ENCODE peak calls at places on chromosomes 7 and 10, in six cellular contexts. U is H54, H is suprapubic skin, J is A549, C is body of pancreas, V is ovary. Z is an unnamed sample.

GRCh38 chr7:95897557-95898183 is 125.3 kb downstream of the DYNC1I1 start:
- DNase-seq in U (no peak), V (no peak), J (no peak), H (no peak), C (no peak), Z (no peak)

GRCh38 chr10:7601023-7601656 is 65.6 kb downstream of the ITIH5 start:
- DNase-seq in C (no peak), V (no peak), U (no peak), H (no peak), J (no peak), Z (no peak)

GRCh38 chr10:104300002-104300735 is 31.2 kb downstream of the GSTO2 start:
- DNase-seq in V (peak), J (peak), H (no peak), C (no peak), U (peak), Z (no peak)

GRCh38 chr7:22559829-22560489 is 60.0 kb upstream of the STEAP1B start:
- DNase-seq in H (no peak), V (peak), J (peak), U (peak), C (peak), Z (peak)

GRCh38 chr7:5266148-5267028 is 16.4 kb upstream of the SLC29A4 start:
- DNase-seq in H (no peak), C (no peak), V (no peak), J (peak), U (no peak), Z (no peak)

GRCh38 chr10:125816548-125816947 is 6.5 kb downstream of the UROS start:
- DNase-seq in C (no peak), U (no peak), V (no peak), J (no peak), H (no peak), Z (peak)

GRCh38 chr7:134547738-134548054 is 1.2 kb upstream of the AKR1B15 start:
- DNase-seq in V (peak), H (no peak), C (peak), U (peak), J (peak), Z (no peak)

GRCh38 chr7:36630112-36630650 is 94.1 kb downstream of the AOAH start:
- DNase-seq in J (no peak), H (no peak), C (no peak), V (no peak), U (no peak), Z (no peak)

GRCh38 chr7:70710651-70711050 is 421.3 kb upstream of the GALNT17 start:
- DNase-seq in H (no peak), U (no peak), C (no peak), V (no peak), J (no peak), Z (no peak)

GRCh38 chr10:15168296-15168780 is at the start of gene NMT2:
- DNase-seq in J (no peak), V (peak), C (no peak), U (peak), H (peak), Z (peak)

GRCh38 chr10:104406715-104407517 is 53.3 kb downstream of the CFAP58 start:
- DNase-seq in C (no peak), H (no peak), V (no peak), U (peak), J (peak), Z (peak)

GRCh38 chr7:12062062-12062461 is 149.0 kb upstream of the TMEM106B start:
- DNase-seq in U (no peak), C (no peak), V (no peak), H (no peak), J (peak), Z (peak)

GRCh38 chr7:94423865-94424264 is 29.2 kb downstream of the COL1A2 start:
- DNase-seq in H (no peak), V (no peak), J (peak), U (peak), C (no peak), Z (no peak)

GRCh38 chr10:24432478-24433416 is 223.8 kb downstream of the KIAA1217 start:
- DNase-seq in J (no peak), H (no peak), U (no peak), C (no peak), V (no peak), Z (no peak)

GRCh38 chr10:17428616-17429097 is 25.7 kb downstream of the ST8SIA6 start:
- DNase-seq in U (no peak), J (no peak), H (no peak), C (no peak), V (no peak), Z (peak)

GRCh38 chr10:5948999-5949759 is 28.2 kb downstream of the IL15RA start:
- DNase-seq in C (peak), U (peak), J (peak), H (no peak), V (peak), Z (peak)

DNA sequence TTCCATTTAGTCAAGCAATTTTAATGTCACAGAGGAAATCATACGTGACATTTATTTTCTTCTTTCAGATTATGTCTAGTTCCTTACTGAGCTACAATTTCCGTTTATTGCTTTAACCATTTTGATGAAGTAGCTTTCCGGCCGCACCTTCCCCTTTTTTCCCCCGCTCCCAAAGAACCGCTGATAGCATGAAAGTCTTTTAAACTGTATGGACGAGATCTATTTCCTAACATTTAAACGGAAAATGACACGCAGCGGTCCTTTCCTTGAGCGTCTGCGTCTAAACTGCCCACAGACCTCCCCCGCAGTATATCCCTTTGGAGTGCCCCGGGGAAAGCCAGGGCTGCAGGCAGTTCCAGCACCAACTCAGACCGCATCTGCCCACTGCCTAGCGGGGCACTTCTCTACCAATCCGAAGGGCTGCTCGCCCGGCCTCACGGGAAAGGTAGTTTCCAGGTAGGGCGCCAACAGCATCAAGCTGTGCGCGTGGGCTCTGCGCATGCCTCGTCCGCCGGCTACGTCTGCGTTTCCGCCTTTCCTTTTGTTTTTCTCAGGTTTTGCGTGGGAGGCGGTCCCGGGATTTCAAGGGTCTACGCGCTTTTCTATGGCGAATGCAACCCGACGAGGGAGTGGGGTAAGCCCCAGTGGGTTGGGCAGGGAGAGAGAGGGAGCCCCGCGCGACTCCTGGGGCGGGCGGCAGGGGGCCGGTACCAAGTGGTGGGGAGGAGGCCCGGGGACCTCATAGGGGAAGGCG is at the start of gene ZNF33A:
- DNase-seq in C (peak), V (peak), U (peak), J (peak), H (peak), Z (peak)
- TF ChIP-seq POLR2A in C (no peak), V (peak), U (peak), J (peak), H (peak), Z (peak)

DNA sequence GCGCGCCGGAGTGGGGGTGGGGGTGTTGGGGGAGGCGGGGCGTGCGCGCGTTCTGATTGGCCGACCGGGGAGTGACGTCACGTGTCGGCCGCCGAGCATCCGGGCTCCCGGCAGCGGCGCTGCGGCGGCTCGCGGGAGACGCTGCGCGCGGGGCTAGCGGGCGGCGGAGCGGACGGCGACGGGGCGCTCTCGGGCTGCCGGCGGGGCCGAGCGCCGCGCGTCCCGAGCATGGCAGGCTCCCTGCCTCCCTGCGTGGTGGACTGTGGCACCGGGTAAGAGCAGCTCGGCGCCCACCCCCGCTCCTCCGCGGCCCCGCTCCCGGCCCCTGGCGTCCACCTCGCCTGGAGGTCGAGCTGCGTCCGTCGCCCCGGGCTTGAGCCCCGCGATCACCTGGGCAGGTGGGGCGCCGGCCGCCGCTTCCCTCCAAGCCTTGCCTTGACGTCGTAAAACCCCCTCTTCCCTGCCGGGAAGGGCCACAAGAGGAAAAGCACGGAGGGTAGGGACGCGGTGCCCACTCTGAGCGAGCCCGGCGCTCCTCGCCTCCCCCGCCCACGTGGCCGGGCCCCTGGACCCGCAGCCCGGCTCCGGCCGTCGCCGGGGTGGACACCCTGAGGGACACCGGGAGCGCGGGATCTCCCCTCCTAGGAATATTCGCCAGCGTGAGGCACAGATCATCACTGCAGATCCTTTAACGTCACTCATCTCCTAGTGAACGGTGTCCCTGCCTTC is at the start of gene ACTR3B:
- DNase-seq in J (peak), H (peak), U (peak), C (peak), V (peak), Z (peak)
- TF ChIP-seq POLR2A in J (peak), H (peak), U (peak), C (peak), V (peak), Z (peak)

DNA sequence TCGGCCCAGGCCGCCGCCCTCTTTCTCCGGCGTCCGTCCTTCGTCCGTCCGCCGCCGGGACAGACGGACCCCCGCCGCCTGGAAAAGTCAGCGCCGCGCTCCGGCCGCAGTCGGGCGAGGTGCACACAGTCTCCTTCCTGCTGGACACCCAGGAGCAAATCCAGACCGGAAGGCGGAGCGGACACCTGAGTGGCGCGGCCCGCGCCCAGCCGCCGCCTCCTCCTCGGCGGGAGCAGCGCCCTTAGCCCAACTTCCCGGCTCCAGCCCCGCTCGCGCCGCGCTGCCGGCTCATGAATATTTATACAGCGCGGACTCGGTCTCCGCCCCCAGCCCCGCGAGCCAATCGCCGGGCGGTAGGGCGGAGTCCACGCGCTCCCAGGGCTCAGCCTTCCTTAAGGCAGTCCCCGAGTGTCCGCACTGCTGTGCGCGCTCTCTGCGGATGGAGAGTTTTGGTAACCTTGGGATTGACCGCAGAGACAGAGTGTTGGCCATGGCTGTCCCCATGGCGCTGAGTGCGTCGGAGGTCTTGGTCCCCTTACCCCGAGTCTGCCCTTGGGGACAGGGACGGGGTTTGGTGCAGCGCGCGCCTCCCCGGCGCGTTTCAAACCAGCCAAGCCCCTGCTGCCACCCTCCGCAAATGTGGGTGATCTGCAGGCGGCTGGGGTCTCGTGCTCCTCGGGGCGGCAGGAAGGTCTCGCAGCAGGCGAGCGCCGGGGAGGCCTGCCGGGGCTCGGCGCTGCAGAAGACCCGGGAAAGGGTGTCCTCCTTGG is at the start of gene FZD8:
- DNase-seq in V (peak), U (peak), C (peak), J (peak), H (peak), Z (peak)
- TF ChIP-seq POLR2A in V (peak), U (peak), C (peak), J (peak), H (peak), Z (no peak)

GRCh38 chr10:97319671-97320479 is 804 bp downstream of the FRAT1 start:
- DNase-seq in J (peak), H (no peak), C (peak), U (no peak), V (peak), Z (peak)
- TF ChIP-seq POLR2A in J (no peak), H (no peak), C (peak), U (no peak), V (peak), Z (no peak)

GRCh38 chr7:151085691-151086620 is at the start of gene AGAP3:
- DNase-seq in H (peak), U (peak), J (peak), V (peak), C (peak), Z (peak)
- TF ChIP-seq POLR2A in H (peak), U (peak), J (peak), V (no peak), C (peak), Z (peak)

DNA sequence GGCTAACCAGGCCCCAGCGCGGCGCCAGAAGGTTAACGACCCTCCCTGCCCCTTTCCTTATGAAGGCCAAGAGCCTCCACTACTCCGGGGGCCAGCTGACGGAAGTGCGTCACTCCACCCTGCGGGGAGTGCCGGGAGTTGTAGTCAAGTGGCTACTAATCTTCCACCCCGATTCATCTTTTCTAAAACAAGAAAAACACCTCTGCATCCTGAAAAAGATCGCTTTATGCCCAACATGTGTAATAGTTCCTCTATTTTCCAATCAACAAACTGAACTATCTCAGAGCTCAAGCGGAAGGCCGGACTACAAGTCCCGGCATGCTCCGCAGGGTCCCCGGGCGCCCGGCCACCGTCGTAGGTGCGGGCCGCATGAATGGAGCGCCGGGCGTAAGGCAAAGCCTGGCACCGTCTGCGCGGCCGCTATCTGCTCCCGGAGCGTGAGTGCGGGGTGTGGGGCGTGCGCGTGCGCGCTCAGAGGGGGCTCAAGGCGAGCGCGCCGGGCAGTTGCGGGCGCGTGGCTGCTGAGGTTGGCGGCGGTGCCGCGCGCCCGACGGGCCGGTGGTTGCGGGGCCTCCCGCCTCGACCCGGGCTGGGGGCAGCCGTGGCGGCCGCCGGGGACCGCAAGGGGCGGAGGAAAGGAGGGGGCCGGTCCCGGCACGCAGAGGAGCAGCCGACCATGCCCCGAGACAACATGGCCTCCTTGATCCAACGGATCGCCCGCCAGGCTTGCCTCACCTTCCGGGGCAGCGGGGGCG is at the start of gene ADO:
- DNase-seq in U (peak), H (peak), V (peak), J (peak), C (peak), Z (peak)
- TF ChIP-seq POLR2A in U (peak), H (peak), V (peak), J (peak), C (peak), Z (peak)

GRCh38 chr10:122953827-122954730 is at the start of gene C10orf88:
- DNase-seq in V (peak), C (peak), H (peak), J (peak), U (peak), Z (peak)
- TF ChIP-seq POLR2A in V (peak), C (no peak), H (no peak), J (peak), U (no peak), Z (peak)

GRCh38 chr10:127886371-127887051 is 6.2 kb downstream of the CLRN3 start:
- DNase-seq in V (no peak), H (no peak), U (no peak), C (no peak), J (no peak), Z (no peak)
- TF ChIP-seq POLR2A in V (no peak), H (no peak), U (no peak), C (no peak), J (no peak), Z (no peak)